ENCODE peak calls at places on chromosomes 11 and 22, in seven cellular contexts. E is adrenal gland; Z is CD8-positive, alpha-beta T cell; V is Panc1; G is HL-60; F is tibial artery; S is AG04450. P is an unnamed sample.

GRCh38 chr11:67420147-67420645 is 4.7 kb downstream of the CARNS1 start:
- DNase-seq in S (no peak), F (no peak), G (no peak), E (no peak), Z (peak), V (no peak), P (no peak)

GRCh38 chr11:124762624-124763155 is 600 bp upstream of the ESAM start:
- DNase-seq in V (no peak), G (no peak), Z (no peak), E (no peak), F (peak), S (no peak), P (no peak)

GRCh38 chr11:78298216-78298860 is 109.6 kb downstream of the USP35 start:
- DNase-seq in V (no peak), S (no peak), Z (no peak), G (no peak), F (no peak), E (no peak), P (no peak)

GRCh38 chr11:65553301-65554001 is 4.7 kb downstream of the LTBP3 start:
- DNase-seq in S (no peak), F (no peak), G (peak), V (no peak), Z (peak), E (peak), P (no peak)

GRCh38 chr11:108873938-108874337 is 209.1 kb downstream of the DDX10 start:
- DNase-seq in V (no peak), F (no peak), Z (no peak), E (no peak), S (no peak), G (no peak), P (no peak)

GRCh38 chr22:35022291-35022690 is 43.7 kb upstream of the ISX start:
- DNase-seq in V (no peak), E (no peak), S (no peak), G (no peak), F (peak), Z (no peak), P (no peak)

GRCh38 chr22:33510429-33510904 is 409.8 kb downstream of the LARGE1 start:
- DNase-seq in Z (no peak), F (no peak), V (no peak), G (no peak), E (no peak), S (no peak), P (no peak)

GRCh38 chr11:74284466-74284865 is 27.0 kb downstream of the P4HA3 start:
- DNase-seq in F (no peak), E (no peak), G (no peak), S (no peak), Z (no peak), V (no peak), P (no peak)

GRCh38 chr11:116278076-116278475 is 494.7 kb downstream of the BUD13 start:
- DNase-seq in V (no peak), S (no peak), G (no peak), F (no peak), Z (no peak), E (no peak), P (no peak)

GRCh38 chr11:67523556-67524479 is 572 bp upstream of the CABP2 start:
- DNase-seq in Z (no peak), F (no peak), G (no peak), E (no peak), S (no peak), V (no peak), P (no peak)

GRCh38 chr11:109249597-109249996 is 172.4 kb upstream of the C11orf87 start:
- DNase-seq in S (no peak), F (no peak), E (no peak), V (no peak), G (no peak), Z (no peak), P (no peak)

GRCh38 chr11:114977596-114977995 is 299.3 kb downstream of the NXPE2 start:
- DNase-seq in V (no peak), F (no peak), E (no peak), Z (no peak), G (no peak), S (no peak), P (no peak)

DNA sequence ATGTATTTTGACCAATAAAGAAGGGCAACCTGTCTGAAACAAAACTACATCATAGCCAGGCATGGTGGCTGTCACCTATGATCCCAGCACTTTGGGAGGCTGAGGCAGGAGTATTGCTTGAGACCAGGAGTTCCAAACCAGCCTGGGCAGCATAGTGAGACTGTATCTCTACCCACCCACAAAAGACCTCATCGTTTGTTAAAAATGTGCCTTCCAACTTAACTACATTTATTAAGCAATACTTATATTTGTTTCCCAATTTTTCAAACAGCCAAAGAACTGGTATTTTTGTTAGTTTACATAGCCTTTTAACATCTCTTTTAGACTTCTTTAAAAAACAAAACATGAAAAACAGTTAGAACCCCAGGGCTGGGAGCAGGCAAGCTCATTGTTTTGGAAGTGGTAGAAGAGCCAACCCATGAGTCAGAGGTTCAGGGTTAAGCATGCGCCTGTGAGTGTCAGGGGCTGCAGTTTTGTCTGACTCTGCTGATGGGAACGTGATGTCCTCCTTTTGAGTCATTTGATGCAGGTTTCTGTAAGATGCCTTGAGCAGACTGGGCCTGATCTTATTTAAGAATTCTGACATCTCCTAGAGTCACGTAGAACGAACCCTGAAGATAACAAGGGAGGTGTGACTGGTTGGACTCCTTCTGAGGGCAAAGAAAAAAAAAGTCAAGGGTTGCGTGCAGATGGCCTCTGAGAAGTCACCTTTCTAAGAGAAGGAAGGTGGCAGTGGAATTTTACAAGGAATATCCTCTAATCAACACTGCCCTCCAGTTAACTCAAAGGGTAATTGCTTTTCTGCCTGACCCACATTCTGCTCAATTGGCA is 53.8 kb upstream of the CRTAM start:
- DNase-seq in G (no peak), E (peak), S (peak), F (peak), Z (no peak), V (no peak), P (peak)
- H3K27ac ChIP-seq in G (no peak), E (peak), S (peak), F (peak), Z (no peak), V (no peak), P (peak)

GRCh38 chr11:70381350-70381749 is 17.0 kb upstream of the CTTN start:
- DNase-seq in G (no peak), V (no peak), F (peak), S (no peak), Z (no peak), E (peak), P (no peak)

GRCh38 chr11:70383664-70384395 is 14.5 kb upstream of the CTTN start:
- DNase-seq in S (no peak), G (no peak), V (no peak), E (peak), Z (no peak), F (peak), P (no peak)

GRCh38 chr11:70387564-70387963 is 10.8 kb upstream of the CTTN start:
- DNase-seq in F (peak), S (no peak), E (no peak), G (no peak), V (no peak), Z (no peak), P (no peak)

GRCh38 chr11:70381872-70382842 is 16.2 kb upstream of the CTTN start:
- DNase-seq in V (no peak), Z (no peak), F (no peak), E (peak), G (no peak), S (peak), P (no peak)

DNA sequence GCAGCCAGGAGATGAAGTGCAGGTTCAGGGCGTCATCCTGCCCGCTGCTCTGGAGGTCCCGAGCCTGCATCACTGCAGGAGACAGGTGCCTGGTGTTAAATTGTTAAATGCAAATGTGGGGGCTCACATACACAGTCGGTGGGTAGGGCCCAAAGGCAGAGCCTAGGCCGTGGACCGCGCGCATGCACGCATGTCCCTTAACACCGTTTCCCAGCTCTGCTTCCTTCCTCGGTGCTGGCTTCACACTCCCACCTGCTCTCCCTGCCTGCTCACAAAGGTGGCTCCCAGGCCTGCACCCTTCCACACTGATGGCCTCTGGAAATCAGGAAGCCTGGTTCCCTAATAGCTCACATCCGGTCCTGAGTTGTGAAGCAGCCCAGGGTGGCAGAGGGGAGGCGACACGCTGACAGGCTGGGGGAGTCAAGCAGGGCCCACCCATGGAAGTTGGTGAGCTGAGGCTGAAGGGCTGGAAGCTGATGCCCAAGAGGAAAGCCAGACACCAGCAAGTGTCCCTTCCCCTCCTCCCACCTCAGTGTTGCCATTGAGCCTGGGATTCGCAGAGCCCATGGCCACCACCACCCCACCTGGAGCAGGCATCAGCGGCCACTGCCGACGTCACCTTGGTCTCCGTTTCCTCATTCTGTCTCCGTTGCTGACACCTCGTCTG is 13.7 kb upstream of the CTTN start:
- DNase-seq in G (no peak), E (peak), V (no peak), S (no peak), F (peak), Z (no peak), P (peak)
- TF ChIP-seq CTCF in G (no peak), E (no peak), V (no peak), S (no peak), F (no peak), Z (no peak), P (no peak)

GRCh38 chr11:73270855-73271477 is 1.2 kb upstream of the P2RY6 start:
- DNase-seq in S (no peak), V (no peak), Z (no peak), E (peak), F (no peak), G (no peak), P (no peak)

GRCh38 chr11:73273246-73273890 is 1.2 kb downstream of the P2RY6 start:
- DNase-seq in V (no peak), G (no peak), E (no peak), F (peak), S (no peak), Z (no peak), P (peak)

GRCh38 chr11:73274722-73275380 is 2.7 kb downstream of the P2RY6 start:
- DNase-seq in V (no peak), G (peak), S (no peak), E (no peak), F (peak), Z (no peak), P (no peak)

GRCh38 chr11:73271936-73272679 is at the start of gene P2RY6:
- DNase-seq in G (peak), S (no peak), E (peak), F (peak), V (no peak), Z (no peak), P (no peak)

GRCh38 chr11:73272680-73273038 is 521 bp downstream of the P2RY6 start:
- DNase-seq in Z (no peak), G (no peak), V (no peak), F (no peak), E (no peak), S (no peak), P (no peak)
- H3K27ac ChIP-seq in Z (no peak), G (peak), V (peak), F (no peak), E (peak), S (no peak), P (no peak)

DNA sequence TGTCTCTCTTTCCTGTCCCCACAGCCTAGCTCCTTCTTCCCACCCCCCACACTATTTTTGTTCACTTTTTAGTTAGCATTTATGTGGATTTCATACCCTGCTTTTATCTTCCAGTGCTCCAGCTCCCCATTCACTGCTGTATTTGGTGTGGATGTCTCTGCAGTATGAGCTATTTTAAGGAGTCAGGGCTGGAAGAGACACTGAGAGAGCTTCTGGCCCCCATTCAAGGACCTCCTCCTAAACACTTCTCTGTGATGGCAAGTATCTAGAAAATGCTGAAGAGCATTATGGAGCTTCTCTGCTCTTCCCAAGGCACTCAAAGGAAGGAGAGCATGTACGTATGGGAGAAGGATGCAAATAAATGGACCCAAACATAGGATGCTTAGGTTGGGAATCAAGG is 79.5 kb downstream of the RAB30 start:
- DNase-seq in E (no peak), S (no peak), F (no peak), Z (no peak), G (no peak), V (no peak), P (no peak)
- TF ChIP-seq CTCF in E (no peak), S (no peak), F (no peak), Z (no peak), G (no peak), V (no peak), P (no peak)

DNA sequence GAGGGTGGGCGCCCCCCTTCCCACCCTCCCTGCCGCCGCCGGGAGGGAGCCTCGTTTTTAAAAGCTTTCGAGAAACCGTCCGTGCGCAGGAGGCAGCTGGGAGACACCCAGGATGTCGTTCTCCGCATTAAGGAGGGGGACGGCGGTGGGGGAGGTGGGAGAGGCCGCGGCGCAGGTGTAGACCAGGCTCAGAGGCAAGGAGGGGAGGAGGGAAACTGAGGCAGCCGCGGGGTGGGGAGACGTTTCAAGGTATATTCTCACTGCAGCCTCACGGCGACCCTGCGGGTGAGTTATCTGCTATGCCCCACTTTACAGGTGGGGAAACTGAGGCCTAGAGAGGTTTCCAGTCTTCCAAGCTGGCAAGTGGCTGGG is 42.7 kb downstream of the CYTH4 start:
- DNase-seq in Z (no peak), G (no peak), V (no peak), F (no peak), E (no peak), S (no peak), P (no peak)
- H3K27ac ChIP-seq in Z (no peak), G (no peak), V (no peak), F (no peak), E (no peak), S (no peak), P (no peak)

GRCh38 chr11:3984896-3985295 is 109.7 kb upstream of the RRM1 start:
- DNase-seq in V (no peak), E (no peak), F (no peak), G (no peak), S (no peak), Z (peak), P (no peak)
- TF ChIP-seq CTCF in V (peak), E (no peak), F (no peak), G (no peak), S (no peak), Z (peak), P (no peak)

GRCh38 chr22:25645964-25646363 is 81.5 kb downstream of the GRK3 start:
- DNase-seq in F (no peak), E (no peak), Z (no peak), S (no peak), G (no peak), V (no peak), P (no peak)

GRCh38 chr22:25655536-25655935 is 86.5 kb upstream of the MYO18B start:
- DNase-seq in F (no peak), S (no peak), G (no peak), Z (no peak), E (no peak), V (no peak), P (no peak)

GRCh38 chr22:25650834-25651233 is 86.4 kb downstream of the GRK3 start:
- DNase-seq in Z (no peak), F (no peak), S (no peak), V (no peak), E (no peak), G (peak), P (no peak)

GRCh38 chr22:25656724-25657123 is 85.3 kb upstream of the MYO18B start:
- DNase-seq in V (no peak), G (no peak), Z (no peak), S (no peak), E (no peak), F (no peak), P (no peak)

DNA sequence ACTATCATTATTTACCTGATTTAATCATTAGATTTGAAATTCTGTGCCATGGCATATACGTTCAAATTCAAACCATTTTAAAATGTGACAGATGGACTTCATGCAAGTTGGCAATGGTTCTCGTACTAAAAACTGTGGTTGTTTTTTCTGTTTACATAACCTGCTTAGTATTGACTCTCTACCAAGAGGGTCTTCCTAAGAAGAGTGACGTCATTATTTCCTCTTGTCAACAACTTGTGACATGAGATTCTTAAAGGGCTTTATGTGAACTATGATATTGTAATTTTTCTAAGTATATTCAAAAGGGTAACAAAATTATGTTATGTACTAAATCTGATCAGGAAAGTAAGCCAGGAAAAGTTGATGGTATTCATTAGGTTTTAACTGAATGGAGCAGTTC is 86.9 kb downstream of the GRK3 start:
- DNase-seq in Z (no peak), G (no peak), F (no peak), V (no peak), E (no peak), S (no peak), P (no peak)
- H3K27ac ChIP-seq in Z (no peak), G (peak), F (no peak), V (no peak), E (no peak), S (no peak), P (no peak)

DNA sequence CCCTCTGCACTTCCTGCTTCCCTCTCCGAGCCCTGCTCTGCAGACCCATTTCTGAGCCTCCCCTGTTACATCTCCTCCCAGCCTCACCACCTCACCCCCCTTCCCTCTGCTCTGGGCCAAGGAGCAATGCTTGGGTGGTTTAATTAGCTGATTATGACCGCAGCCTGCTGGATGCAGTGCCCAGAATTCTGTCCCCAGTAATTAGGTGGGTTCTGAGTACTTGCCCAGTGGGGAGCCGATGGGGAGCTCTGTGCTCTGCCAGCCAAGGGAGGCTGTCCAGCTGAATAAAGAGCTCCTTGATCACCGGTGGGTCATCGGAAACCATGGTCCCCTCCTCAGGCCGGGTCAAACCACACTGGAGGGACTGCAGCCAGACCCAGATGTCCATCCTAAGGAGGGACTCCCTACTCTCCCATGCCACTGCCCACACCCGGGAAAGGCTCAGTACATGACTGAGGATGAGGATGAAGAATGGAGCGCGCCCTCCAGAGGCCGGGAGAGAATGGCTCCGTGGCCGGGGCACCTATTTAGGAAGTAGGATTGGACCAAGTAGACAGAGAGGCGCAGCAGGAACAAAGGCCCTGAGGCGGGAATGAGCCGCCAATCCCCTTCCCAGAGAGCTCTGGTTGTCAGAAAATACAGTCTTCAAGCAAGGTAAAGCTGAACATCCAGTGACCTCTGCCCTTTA is 9.1 kb downstream of the ARRB1 start:
- DNase-seq in Z (no peak), G (no peak), V (no peak), F (no peak), S (no peak), E (no peak), P (no peak)
- TF ChIP-seq CTCF in Z (no peak), G (no peak), V (peak), F (no peak), S (no peak), E (no peak), P (no peak)

GRCh38 chr11:64063741-64064140 is 28.0 kb downstream of the FLRT1 start:
- DNase-seq in Z (no peak), V (no peak), E (no peak), F (no peak), S (no peak), G (no peak), P (no peak)
- H3K27ac ChIP-seq in Z (no peak), V (no peak), E (no peak), F (no peak), S (no peak), G (no peak), P (no peak)